ENCODE peak calls at places on chromosomes 12 and 14, in eight cellular contexts. H is transverse colon, U is natural killer cell, V is A549, Q is foreskin fibroblast, W is GM12878, Y is astrocyte, Z is progenitor cell of endocrine pancreas. J is an unnamed sample.

GRCh38 chr12:5514016-5514415 is 82.1 kb downstream of the NTF3 start:
- DNase-seq in H (no peak), U (no peak), V (no peak), Q (no peak), W (no peak), Y (no peak), Z (peak), J (no peak)

GRCh38 chr12:27198036-27198435 is 46.0 kb upstream of the STK38L start:
- DNase-seq in H (no peak), U (no peak), V (no peak), Q (peak), W (no peak), Y (peak), Z (no peak), J (no peak)

GRCh38 chr14:97410667-97411286 is 613.6 kb downstream of the VRK1 start:
- DNase-seq in H (no peak), U (no peak), V (no peak), Q (no peak), W (no peak), Y (no peak), Z (no peak), J (no peak)

GRCh38 chr14:61452452-61452851 is 131.1 kb downstream of the PRKCH start:
- DNase-seq in H (no peak), U (peak), V (no peak), Q (no peak), W (no peak), Y (no peak), Z (no peak), J (no peak)

GRCh38 chr12:133226690-133227089 is 9.0 kb downstream of the ANHX start:
- DNase-seq in H (no peak), U (no peak), V (no peak), Q (no peak), W (no peak), Y (no peak), Z (no peak), J (no peak)

GRCh38 chr14:87863047-87863446 is 129.9 kb downstream of the GALC start:
- DNase-seq in H (no peak), U (no peak), V (no peak), Q (no peak), W (no peak), Y (peak), Z (no peak), J (no peak)

GRCh38 chr14:100030441-100031153 is 34.6 kb upstream of the EVL start:
- DNase-seq in H (no peak), U (no peak), V (peak), Q (peak), W (no peak), Y (peak), Z (no peak), J (no peak)

GRCh38 chr12:18135509-18135908 is 45.5 kb upstream of the RERGL start:
- DNase-seq in H (no peak), U (no peak), V (no peak), Q (no peak), W (no peak), Y (peak), Z (no peak), J (no peak)

GRCh38 chr12:114904254-114905003 is 220.5 kb upstream of the TBX3 start:
- DNase-seq in H (no peak), U (no peak), V (peak), Q (peak), W (no peak), Y (peak), Z (no peak), J (no peak)

GRCh38 chr12:18849080-18849479 is 111.2 kb downstream of the CAPZA3 start:
- DNase-seq in H (no peak), U (no peak), V (peak), Q (no peak), W (no peak), Y (peak), Z (no peak), J (no peak)

GRCh38 chr12:68482660-68483059 is 128.0 kb upstream of the RAP1B start:
- DNase-seq in H (peak), U (peak), V (no peak), Q (no peak), W (peak), Y (no peak), Z (no peak), J (no peak)

GRCh38 chr14:54975856-54976255 is 51.0 kb downstream of the WDHD1 start:
- DNase-seq in H (no peak), U (no peak), V (peak), Q (no peak), W (no peak), Y (peak), Z (no peak), J (no peak)

GRCh38 chr14:94227029-94227428 is 52.9 kb downstream of the PPP4R4 start:
- DNase-seq in H (no peak), U (no peak), V (no peak), Q (peak), W (no peak), Y (peak), Z (no peak), J (no peak)

GRCh38 chr12:132866251-132866828 is 21.1 kb downstream of the CHFR start:
- DNase-seq in H (no peak), U (no peak), V (peak), Q (peak), W (no peak), Y (peak), Z (no peak), J (no peak)

GRCh38 chr14:101708853-101709532 is 52.5 kb upstream of the PPP2R5C start:
- DNase-seq in H (no peak), U (peak), V (no peak), Q (no peak), W (no peak), Y (no peak), Z (no peak), J (no peak)

GRCh38 chr12:10395390-10395998 is 5.7 kb upstream of the KLRK1 start:
- DNase-seq in H (peak), U (no peak), V (peak), Q (peak), W (peak), Y (peak), Z (no peak), J (no peak)

GRCh38 chr14:37625597-37626595 is 30.5 kb downstream of the TTC6 start:
- DNase-seq in H (no peak), U (no peak), V (no peak), Q (no peak), W (no peak), Y (no peak), Z (no peak), J (no peak)

GRCh38 chr14:98227000-98227726 is 1044.8 kb downstream of the BCL11B start:
- DNase-seq in H (no peak), U (no peak), V (no peak), Q (no peak), W (peak), Y (no peak), Z (no peak), J (no peak)

GRCh38 chr12:47033081-47033480 is 46.3 kb upstream of the PCED1B start:
- DNase-seq in H (peak), U (no peak), V (peak), Q (no peak), W (no peak), Y (no peak), Z (no peak), J (no peak)

GRCh38 chr12:11954181-11954580 is 116.6 kb upstream of the BCL2L14 start:
- DNase-seq in H (no peak), U (no peak), V (no peak), Q (no peak), W (no peak), Y (no peak), Z (no peak), J (no peak)

GRCh38 chr14:25953532-25954144 is 644.2 kb downstream of the NOVA1 start:
- DNase-seq in H (peak), U (no peak), V (no peak), Q (peak), W (no peak), Y (peak), Z (no peak), J (no peak)

GRCh38 chr12:64085996-64086395 is 136.1 kb downstream of the KICS2 start:
- DNase-seq in H (no peak), U (no peak), V (peak), Q (peak), W (no peak), Y (no peak), Z (no peak), J (no peak)

GRCh38 chr14:34436118-34436905 is 25.7 kb downstream of the SPTSSA start:
- DNase-seq in H (no peak), U (no peak), V (no peak), Q (peak), W (no peak), Y (peak), Z (no peak), J (no peak)

GRCh38 chr12:68001486-68002466 is 12.5 kb downstream of the IFNG-AS1 start:
- DNase-seq in H (no peak), U (no peak), V (peak), Q (no peak), W (no peak), Y (no peak), Z (no peak), J (no peak)

GRCh38 chr14:106044949-106045596 is 518.7 kb downstream of the TMEM121 start:
- DNase-seq in H (peak), U (peak), V (peak), Q (no peak), W (no peak), Y (no peak), Z (no peak), J (peak)

GRCh38 chr12:12405882-12406281 is 49.0 kb downstream of the BORCS5 start:
- DNase-seq in H (peak), U (no peak), V (peak), Q (no peak), W (no peak), Y (no peak), Z (no peak), J (no peak)

GRCh38 chr12:45302621-45303020 is 86.7 kb downstream of the ANO6 start:
- DNase-seq in H (no peak), U (no peak), V (no peak), Q (peak), W (no peak), Y (no peak), Z (no peak), J (no peak)

GRCh38 chr12:55822228-55822627 is 4.4 kb downstream of the ORMDL2 start:
- DNase-seq in H (no peak), U (no peak), V (peak), Q (no peak), W (no peak), Y (no peak), Z (no peak), J (no peak)
- TF ChIP-seq CTCF in H (peak), U (no peak), V (peak), Q (peak), W (peak), Y (peak), Z (peak), J (no peak)

GRCh38 chr14:58641509-58641908 is 3.7 kb downstream of the DACT1 start:
- DNase-seq in H (no peak), U (no peak), V (no peak), Q (no peak), W (no peak), Y (no peak), Z (no peak), J (no peak)
- TF ChIP-seq CTCF in H (no peak), U (no peak), V (no peak), Q (no peak), W (peak), Y (no peak), Z (peak), J (no peak)

GRCh38 chr12:93125126-93125525 is 196.0 kb upstream of the EEA1 start:
- DNase-seq in H (no peak), U (no peak), V (no peak), Q (no peak), W (no peak), Y (no peak), Z (no peak), J (no peak)

GRCh38 chr12:93126069-93126474 is 197.0 kb upstream of the EEA1 start:
- DNase-seq in H (no peak), U (no peak), V (no peak), Q (no peak), W (no peak), Y (no peak), Z (no peak), J (no peak)

GRCh38 chr12:93128332-93128707 is 199.2 kb upstream of the EEA1 start:
- DNase-seq in H (no peak), U (no peak), V (no peak), Q (no peak), W (no peak), Y (no peak), Z (no peak), J (no peak)

GRCh38 chr12:93127107-93127560 is 198.0 kb upstream of the EEA1 start:
- DNase-seq in H (no peak), U (no peak), V (no peak), Q (peak), W (no peak), Y (no peak), Z (no peak), J (no peak)

DNA sequence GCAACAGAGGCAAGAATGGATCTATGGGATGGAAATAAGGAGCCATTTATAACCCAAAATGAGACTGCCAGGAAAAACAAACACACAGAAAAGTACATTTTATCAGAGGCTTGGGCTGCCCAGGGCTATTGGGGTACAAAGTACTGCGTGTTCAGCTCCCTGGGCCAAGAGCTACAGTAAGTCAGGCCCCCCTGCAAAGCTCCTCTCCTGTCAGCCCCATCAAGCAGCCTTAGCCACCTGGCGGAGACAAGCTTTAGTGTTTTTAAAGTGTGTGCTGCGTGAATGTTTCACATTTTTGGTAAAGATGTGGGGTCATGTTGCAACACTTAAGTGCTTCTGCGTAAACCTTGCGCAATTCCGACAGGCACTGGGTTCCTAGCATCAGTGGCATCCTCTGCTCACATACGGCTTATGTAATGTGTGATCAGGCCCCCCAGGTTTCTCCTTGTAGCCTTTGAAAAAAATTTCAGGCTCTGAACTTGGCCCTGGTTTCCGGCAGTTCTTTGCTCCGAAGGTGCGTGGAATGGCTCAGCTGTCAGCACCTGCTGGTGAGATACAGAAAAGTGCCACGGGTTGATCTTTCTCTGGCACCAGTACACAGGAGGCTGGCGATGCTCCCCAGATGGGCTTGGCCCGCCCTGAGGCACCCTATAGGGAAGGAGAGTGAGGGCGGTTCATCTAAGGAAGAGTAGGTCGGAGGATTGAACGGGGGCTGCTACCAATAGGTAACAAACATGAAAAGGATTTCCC is 198.7 kb upstream of the EEA1 start:
- DNase-seq in H (peak), U (no peak), V (peak), Q (peak), W (no peak), Y (peak), Z (no peak), J (no peak)
- TF ChIP-seq CTCF in H (peak), U (no peak), V (no peak), Q (no peak), W (no peak), Y (no peak), Z (peak), J (no peak)

GRCh38 chr12:41190360-41190759 is 2.2 kb downstream of the PDZRN4 start:
- DNase-seq in H (no peak), U (no peak), V (peak), Q (peak), W (no peak), Y (peak), Z (no peak), J (no peak)
- TF ChIP-seq CTCF in H (peak), U (no peak), V (peak), Q (peak), W (peak), Y (peak), Z (peak), J (no peak)

GRCh38 chr14:51738754-51739153 is 87.0 kb downstream of the FRMD6 start:
- DNase-seq in H (no peak), U (no peak), V (peak), Q (no peak), W (no peak), Y (no peak), Z (no peak), J (no peak)
- TF ChIP-seq CTCF in H (no peak), U (no peak), V (no peak), Q (no peak), W (no peak), Y (no peak), Z (peak), J (no peak)

GRCh38 chr12:57119694-57120093 is 8.5 kb upstream of the STAT6 start:
- DNase-seq in H (no peak), U (no peak), V (no peak), Q (no peak), W (no peak), Y (no peak), Z (no peak), J (no peak)
- TF ChIP-seq CTCF in H (no peak), U (no peak), V (no peak), Q (no peak), W (no peak), Y (no peak), Z (no peak), J (no peak)

GRCh38 chr12:106629797-106630669 is 47.2 kb downstream of the RFX4 start:
- DNase-seq in H (no peak), U (no peak), V (no peak), Q (peak), W (no peak), Y (peak), Z (no peak), J (no peak)

GRCh38 chr12:106632797-106633450 is 50.1 kb downstream of the RFX4 start:
- DNase-seq in H (no peak), U (no peak), V (peak), Q (no peak), W (no peak), Y (no peak), Z (no peak), J (no peak)

GRCh38 chr12:106631150-106631549 is 48.3 kb downstream of the RFX4 start:
- DNase-seq in H (no peak), U (no peak), V (no peak), Q (no peak), W (no peak), Y (no peak), Z (no peak), J (no peak)

GRCh38 chr12:106633451-106633823 is 50.6 kb downstream of the RFX4 start:
- DNase-seq in H (no peak), U (no peak), V (peak), Q (no peak), W (no peak), Y (peak), Z (no peak), J (no peak)

GRCh38 chr12:106631797-106632196 is 49.0 kb downstream of the RFX4 start:
- DNase-seq in H (no peak), U (no peak), V (no peak), Q (no peak), W (no peak), Y (no peak), Z (no peak), J (no peak)
- TF ChIP-seq CTCF in H (no peak), U (no peak), V (no peak), Q (no peak), W (no peak), Y (no peak), Z (no peak), J (no peak)

GRCh38 chr12:65313704-65314317 is 35.3 kb downstream of the MSRB3 start:
- DNase-seq in H (no peak), U (no peak), V (peak), Q (no peak), W (no peak), Y (no peak), Z (no peak), J (no peak)
- TF ChIP-seq CTCF in H (no peak), U (no peak), V (peak), Q (no peak), W (no peak), Y (peak), Z (peak), J (no peak)

DNA sequence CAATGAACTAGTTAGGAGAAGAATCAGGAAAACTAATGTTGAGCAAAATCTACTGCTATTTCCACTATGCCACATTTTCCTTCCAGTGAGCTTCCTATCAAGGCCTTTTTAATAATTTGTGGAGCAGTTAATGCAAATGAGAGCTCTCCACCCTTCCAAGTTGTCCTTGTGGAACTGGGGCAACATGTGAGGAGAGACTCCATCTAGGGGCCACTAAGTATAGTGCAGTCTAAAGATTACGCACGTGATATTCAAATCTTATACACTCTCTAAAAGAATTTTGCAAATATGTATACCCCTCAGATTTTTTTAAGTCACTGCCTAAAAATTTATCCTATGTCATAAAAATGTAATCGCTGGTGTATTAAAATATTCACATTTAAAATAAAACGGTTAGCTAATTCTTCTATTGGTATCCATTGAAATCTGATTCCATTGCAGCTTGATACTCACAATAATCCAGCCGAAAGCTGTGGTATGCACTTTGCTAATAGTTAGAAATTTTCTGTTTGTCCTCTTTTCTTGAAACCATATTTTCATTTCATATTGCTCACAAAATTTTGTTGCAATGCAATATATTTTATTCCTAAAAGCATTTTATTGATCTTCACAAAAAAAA is 100.1 kb downstream of the PAH start:
- DNase-seq in H (no peak), U (no peak), V (peak), Q (no peak), W (no peak), Y (peak), Z (no peak), J (no peak)
- TF ChIP-seq CTCF in H (peak), U (peak), V (peak), Q (peak), W (peak), Y (peak), Z (peak), J (no peak)

J was measured in activated B cell treated with CpG ODN at 0.5 μM for 24 hours.